ENCODE peak calls at places on chromosomes 3 and 15, in five cellular contexts. One of them, this sample, is unnamed. For H3K4me1 and H3K27me3, the result is how much of the 10 kb centered on the place peaks cover.

GRCh38 chr3:14389133-14390115 is 13.0 kb upstream of the SLC6A6 start:
- DNase-seq in psoas muscle: no peak
- DNase-seq in heart right ventricle: no peak
- DNase-seq in CD8-positive, alpha-beta memory T cell: no peak
- DNase-seq in lung: no peak
- DNase-seq in this sample: no peak

GRCh38 chr3:196399485-196399945 is 32.7 kb downstream of the UBXN7 start:
- DNase-seq in psoas muscle: no peak
- DNase-seq in heart right ventricle: no peak
- DNase-seq in CD8-positive, alpha-beta memory T cell: no peak
- DNase-seq in lung: no peak
- DNase-seq in this sample: no peak

GRCh38 chr3:142644502-142644901 is 48.3 kb downstream of the PLS1 start:
- DNase-seq in psoas muscle: no peak
- DNase-seq in heart right ventricle: no peak
- DNase-seq in CD8-positive, alpha-beta memory T cell: no peak
- DNase-seq in lung: no peak
- DNase-seq in this sample: no peak

GRCh38 chr15:84600687-84601554 is at the start of gene ZSCAN2:
- DNase-seq in psoas muscle: peak
- DNase-seq in heart right ventricle: peak
- DNase-seq in CD8-positive, alpha-beta memory T cell: peak
- DNase-seq in lung: peak
- DNase-seq in this sample: peak

GRCh38 chr15:35907507-35907906 is 361.5 kb upstream of the DPH6 start:
- DNase-seq in psoas muscle: no peak
- DNase-seq in heart right ventricle: no peak
- DNase-seq in CD8-positive, alpha-beta memory T cell: no peak
- DNase-seq in lung: no peak
- DNase-seq in this sample: no peak

GRCh38 chr15:39250460-39251186 is 330.3 kb upstream of the THBS1 start:
- DNase-seq in psoas muscle: no peak
- DNase-seq in heart right ventricle: no peak
- DNase-seq in CD8-positive, alpha-beta memory T cell: no peak
- DNase-seq in lung: no peak
- DNase-seq in this sample: no peak

GRCh38 chr3:126373682-126374601 is 16.7 kb upstream of the KLF15 start:
- DNase-seq in psoas muscle: no peak
- DNase-seq in heart right ventricle: no peak
- DNase-seq in CD8-positive, alpha-beta memory T cell: no peak
- DNase-seq in lung: peak
- DNase-seq in this sample: no peak

GRCh38 chr15:31352283-31352880 is 25.7 kb downstream of the KLF13 start:
- DNase-seq in psoas muscle: peak
- DNase-seq in heart right ventricle: peak
- DNase-seq in CD8-positive, alpha-beta memory T cell: no peak
- DNase-seq in lung: no peak
- DNase-seq in this sample: no peak

GRCh38 chr3:52841211-52841980 is 6.6 kb upstream of the MUSTN1 start:
- DNase-seq in psoas muscle: no peak
- DNase-seq in heart right ventricle: no peak
- DNase-seq in CD8-positive, alpha-beta memory T cell: no peak
- DNase-seq in lung: no peak
- DNase-seq in this sample: no peak

GRCh38 chr3:32912046-32912445 is 39.4 kb upstream of the CCR4 start:
- DNase-seq in psoas muscle: no peak
- DNase-seq in heart right ventricle: no peak
- DNase-seq in CD8-positive, alpha-beta memory T cell: no peak
- DNase-seq in lung: no peak
- DNase-seq in this sample: no peak

GRCh38 chr3:16927485-16927884 is 42.7 kb downstream of the PLCL2 start:
- DNase-seq in psoas muscle: no peak
- DNase-seq in heart right ventricle: no peak
- DNase-seq in CD8-positive, alpha-beta memory T cell: no peak
- DNase-seq in lung: no peak
- DNase-seq in this sample: no peak

GRCh38 chr3:50194128-50194902 is 2.9 kb downstream of the GNAT1 start:
- DNase-seq in psoas muscle: peak
- DNase-seq in heart right ventricle: peak
- DNase-seq in CD8-positive, alpha-beta memory T cell: peak
- DNase-seq in lung: peak
- DNase-seq in this sample: peak

GRCh38 chr3:126527006-126527405 is 3.1 kb downstream of the CHST13 start:
- DNase-seq in psoas muscle: no peak
- DNase-seq in heart right ventricle: no peak
- DNase-seq in CD8-positive, alpha-beta memory T cell: no peak
- DNase-seq in lung: no peak
- DNase-seq in this sample: no peak

GRCh38 chr15:73305331-73306211 is 63.2 kb downstream of the HCN4 start:
- DNase-seq in psoas muscle: no peak
- DNase-seq in heart right ventricle: no peak
- DNase-seq in CD8-positive, alpha-beta memory T cell: no peak
- DNase-seq in lung: peak
- DNase-seq in this sample: no peak

GRCh38 chr3:129892486-129892856 is 1.0 kb downstream of the TMCC1 start:
- DNase-seq in psoas muscle: no peak
- DNase-seq in heart right ventricle: no peak
- DNase-seq in CD8-positive, alpha-beta memory T cell: no peak
- DNase-seq in lung: peak
- DNase-seq in this sample: no peak

GRCh38 chr3:150216041-150216811 is 191.9 kb upstream of the TSC22D2 start:
- DNase-seq in psoas muscle: peak
- DNase-seq in heart right ventricle: peak
- DNase-seq in CD8-positive, alpha-beta memory T cell: no peak
- DNase-seq in lung: no peak
- DNase-seq in this sample: no peak

GRCh38 chr3:144771401-144771870 is 799.8 kb downstream of the DIPK2A start:
- DNase-seq in psoas muscle: no peak
- DNase-seq in heart right ventricle: no peak
- DNase-seq in CD8-positive, alpha-beta memory T cell: no peak
- DNase-seq in lung: no peak
- DNase-seq in this sample: no peak

GRCh38 chr15:91710072-91710471 is 143.4 kb upstream of the SLCO3A1 start:
- DNase-seq in psoas muscle: no peak
- DNase-seq in heart right ventricle: no peak
- DNase-seq in CD8-positive, alpha-beta memory T cell: no peak
- DNase-seq in lung: no peak
- DNase-seq in this sample: no peak

GRCh38 chr3:42856544-42856943 is 19.1 kb downstream of the CYP8B1 start:
- DNase-seq in psoas muscle: no peak
- DNase-seq in heart right ventricle: no peak
- DNase-seq in CD8-positive, alpha-beta memory T cell: no peak
- DNase-seq in lung: no peak
- DNase-seq in this sample: no peak

GRCh38 chr3:15428539-15428938 is 1.1 kb downstream of the EAF1 start:
- DNase-seq in psoas muscle: no peak
- DNase-seq in heart right ventricle: no peak
- DNase-seq in CD8-positive, alpha-beta memory T cell: no peak
- DNase-seq in lung: no peak
- DNase-seq in this sample: no peak

GRCh38 chr3:74465652-74466415 is 148.6 kb downstream of the CNTN3 start:
- DNase-seq in psoas muscle: no peak
- DNase-seq in heart right ventricle: no peak
- DNase-seq in CD8-positive, alpha-beta memory T cell: no peak
- DNase-seq in lung: no peak
- DNase-seq in this sample: no peak

GRCh38 chr15:75785771-75786563 is 57.3 kb upstream of the UBE2Q2 start:
- DNase-seq in psoas muscle: no peak
- DNase-seq in heart right ventricle: no peak
- DNase-seq in CD8-positive, alpha-beta memory T cell: no peak
- DNase-seq in lung: no peak
- DNase-seq in this sample: no peak

GRCh38 chr3:10867384-10867783 is 51.4 kb downstream of the SLC6A11 start:
- DNase-seq in psoas muscle: no peak
- DNase-seq in heart right ventricle: no peak
- DNase-seq in CD8-positive, alpha-beta memory T cell: no peak
- DNase-seq in lung: no peak
- DNase-seq in this sample: no peak

GRCh38 chr15:34737379-34737928 is 17.3 kb downstream of the GJD2 start:
- DNase-seq in psoas muscle: no peak
- DNase-seq in heart right ventricle: no peak
- DNase-seq in CD8-positive, alpha-beta memory T cell: no peak
- DNase-seq in lung: no peak
- DNase-seq in this sample: no peak
- H3K4me1 ChIP-seq in psoas muscle: under half
- H3K4me1 ChIP-seq in heart right ventricle: under half
- H3K4me1 ChIP-seq in CD8-positive, alpha-beta memory T cell: under half
- H3K4me1 ChIP-seq in lung: under half
- H3K4me1 ChIP-seq in this sample: under half

GRCh38 chr3:38094999-38095398 is 41.9 kb downstream of the ACAA1 start:
- DNase-seq in psoas muscle: no peak
- DNase-seq in heart right ventricle: no peak
- DNase-seq in CD8-positive, alpha-beta memory T cell: no peak
- DNase-seq in lung: no peak
- DNase-seq in this sample: no peak

GRCh38 chr3:38095687-38096483 is 41.0 kb downstream of the ACAA1 start:
- DNase-seq in psoas muscle: no peak
- DNase-seq in heart right ventricle: no peak
- DNase-seq in CD8-positive, alpha-beta memory T cell: no peak
- DNase-seq in lung: no peak
- DNase-seq in this sample: no peak

GRCh38 chr3:38099518-38099917 is 37.4 kb downstream of the ACAA1 start:
- DNase-seq in psoas muscle: no peak
- DNase-seq in heart right ventricle: no peak
- DNase-seq in CD8-positive, alpha-beta memory T cell: no peak
- DNase-seq in lung: no peak
- DNase-seq in this sample: no peak

GRCh38 chr3:38097446-38098375 is 39.2 kb downstream of the ACAA1 start:
- DNase-seq in psoas muscle: no peak
- DNase-seq in heart right ventricle: no peak
- DNase-seq in CD8-positive, alpha-beta memory T cell: no peak
- DNase-seq in lung: no peak
- DNase-seq in this sample: no peak

DNA sequence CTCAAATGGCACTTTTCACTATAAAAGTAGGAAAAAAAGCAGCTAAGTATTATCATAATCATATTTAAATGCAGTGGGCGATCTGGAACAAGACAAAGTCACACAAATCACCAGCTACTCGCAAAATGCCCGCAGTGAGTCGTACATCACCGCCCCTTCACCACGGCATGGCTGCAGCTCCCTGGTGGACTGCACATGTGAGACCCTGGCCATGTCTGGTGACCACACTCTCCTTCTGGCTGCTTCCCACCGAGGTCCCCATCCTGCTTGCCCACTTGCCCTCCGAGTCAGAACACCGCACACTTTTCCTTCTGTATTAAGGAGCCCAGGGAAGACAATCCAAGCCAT is 38.6 kb downstream of the ACAA1 start:
- DNase-seq in psoas muscle: no peak
- DNase-seq in heart right ventricle: no peak
- DNase-seq in CD8-positive, alpha-beta memory T cell: no peak
- DNase-seq in lung: no peak
- DNase-seq in this sample: no peak
- H3K27me3 ChIP-seq in psoas muscle: under half
- H3K27me3 ChIP-seq in heart right ventricle: under half
- H3K27me3 ChIP-seq in CD8-positive, alpha-beta memory T cell: under half
- H3K27me3 ChIP-seq in lung: under half
- H3K27me3 ChIP-seq in this sample: under half

DNA sequence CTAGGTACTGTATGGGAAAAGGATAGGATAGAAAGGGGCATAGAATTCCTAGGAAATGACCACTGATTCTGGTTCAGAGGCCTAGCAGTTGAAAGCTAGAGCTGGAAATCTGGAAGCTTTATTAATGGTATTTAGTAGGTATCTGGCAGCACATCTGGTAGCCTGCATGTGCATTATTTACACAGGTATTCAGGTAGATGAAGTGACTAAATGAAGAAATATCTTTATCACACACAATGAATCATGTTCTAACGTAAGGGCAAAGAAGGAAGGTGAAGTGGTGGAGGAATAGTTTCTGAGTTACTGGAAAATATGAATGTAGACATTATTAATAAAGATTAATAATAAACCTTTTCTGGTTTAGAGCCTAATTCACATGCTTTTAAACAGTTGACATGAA is 119.9 kb downstream of the MBNL1 start:
- DNase-seq in psoas muscle: no peak
- DNase-seq in heart right ventricle: no peak
- DNase-seq in CD8-positive, alpha-beta memory T cell: no peak
- DNase-seq in lung: no peak
- DNase-seq in this sample: no peak
- H3K4me1 ChIP-seq in psoas muscle: half or more
- H3K4me1 ChIP-seq in heart right ventricle: half or more
- H3K4me1 ChIP-seq in CD8-positive, alpha-beta memory T cell: half or more
- H3K4me1 ChIP-seq in lung: under half
- H3K4me1 ChIP-seq in this sample: half or more

GRCh38 chr15:71601038-71601869 is 209.1 kb upstream of the NR2E3 start:
- DNase-seq in psoas muscle: no peak
- DNase-seq in heart right ventricle: no peak
- DNase-seq in CD8-positive, alpha-beta memory T cell: no peak
- DNase-seq in lung: no peak
- DNase-seq in this sample: no peak

GRCh38 chr15:71596672-71597071 is 213.7 kb upstream of the NR2E3 start:
- DNase-seq in psoas muscle: peak
- DNase-seq in heart right ventricle: peak
- DNase-seq in CD8-positive, alpha-beta memory T cell: no peak
- DNase-seq in lung: no peak
- DNase-seq in this sample: peak

GRCh38 chr15:71600237-71600636 is 210.1 kb upstream of the NR2E3 start:
- DNase-seq in psoas muscle: no peak
- DNase-seq in heart right ventricle: no peak
- DNase-seq in CD8-positive, alpha-beta memory T cell: no peak
- DNase-seq in lung: no peak
- DNase-seq in this sample: no peak

GRCh38 chr15:71599404-71600225 is 210.7 kb upstream of the NR2E3 start:
- DNase-seq in psoas muscle: no peak
- DNase-seq in heart right ventricle: peak
- DNase-seq in CD8-positive, alpha-beta memory T cell: no peak
- DNase-seq in lung: peak
- DNase-seq in this sample: no peak

GRCh38 chr15:71598741-71599140 is 211.6 kb upstream of the NR2E3 start:
- DNase-seq in psoas muscle: no peak
- DNase-seq in heart right ventricle: no peak
- DNase-seq in CD8-positive, alpha-beta memory T cell: no peak
- DNase-seq in lung: no peak
- DNase-seq in this sample: no peak
- H3K27me3 ChIP-seq in psoas muscle: under half
- H3K27me3 ChIP-seq in heart right ventricle: under half
- H3K27me3 ChIP-seq in CD8-positive, alpha-beta memory T cell: under half
- H3K27me3 ChIP-seq in lung: under half
- H3K27me3 ChIP-seq in this sample: under half

This sample was measured in tibial nerve.